ENCODE peak calls at places on chromosomes 13 and 19, in nine cellular contexts. I, M, P, O, Y, C, K, L and W are unnamed samples.

GRCh38 chr13:113599396-113599795 is 14.8 kb downstream of the TFDP1 start:
- DNase-seq in Y (peak), O (no peak), L (no peak), P (no peak), I (peak), C (peak), K (no peak), M (no peak), W (no peak)

GRCh38 chr19:575527-576506 is 3.4 kb downstream of the BSG start:
- DNase-seq in Y (no peak), M (no peak), L (no peak), C (peak), K (no peak), P (no peak), O (no peak), I (no peak), W (no peak)

GRCh38 chr19:35122687-35123551 is 7.3 kb downstream of the FXYD3 start:
- DNase-seq in C (no peak), I (no peak), M (no peak), Y (no peak), O (no peak), L (no peak), K (no peak), P (no peak), W (no peak)

GRCh38 chr19:48830088-48830487 is 6.2 kb downstream of the HSD17B14 start:
- DNase-seq in L (no peak), P (no peak), M (no peak), I (no peak), C (no peak), O (no peak), Y (no peak), K (no peak), W (no peak)

GRCh38 chr19:28039677-28040381 is 1173.1 kb downstream of the UQCRFS1 start:
- DNase-seq in L (no peak), M (no peak), I (no peak), P (no peak), O (no peak), K (no peak), C (no peak), Y (no peak), W (no peak)

GRCh38 chr19:16216744-16217670 is 19.3 kb downstream of the AP1M1 start:
- DNase-seq in I (peak), M (no peak), Y (no peak), K (no peak), O (no peak), C (no peak), P (no peak), L (no peak), W (no peak)

GRCh38 chr19:29263305-29264080 is 50.5 kb upstream of the UQCRFS1 start:
- DNase-seq in P (peak), K (peak), C (no peak), M (no peak), Y (no peak), O (peak), I (peak), L (peak), W (peak)

GRCh38 chr13:59373341-59373740 is 790.4 kb downstream of the DIAPH3 start:
- DNase-seq in L (no peak), K (no peak), O (no peak), Y (no peak), I (no peak), C (no peak), P (no peak), M (no peak), W (no peak)

GRCh38 chr13:48906200-48906599 is 69.5 kb upstream of the FNDC3A start:
- DNase-seq in K (no peak), M (no peak), P (no peak), Y (no peak), O (no peak), C (no peak), L (no peak), I (no peak), W (no peak)

GRCh38 chr13:34672631-34673030 is 269.4 kb upstream of the NBEA start:
- DNase-seq in P (no peak), C (no peak), I (no peak), L (no peak), Y (no peak), O (no peak), M (no peak), K (no peak), W (peak)

GRCh38 chr13:44726214-44726613 is 150.1 kb upstream of the TSC22D1 start:
- DNase-seq in I (no peak), L (no peak), P (no peak), Y (no peak), K (no peak), M (no peak), C (no peak), O (no peak), W (peak)

GRCh38 chr19:5873617-5874199 is 3.4 kb upstream of the FUT5 start:
- DNase-seq in L (no peak), O (no peak), I (no peak), K (no peak), Y (no peak), P (no peak), C (no peak), M (no peak), W (no peak)

GRCh38 chr19:32519023-32519422 is 62.0 kb upstream of the PDCD5 start:
- DNase-seq in M (no peak), I (no peak), L (no peak), O (no peak), C (no peak), K (no peak), P (no peak), Y (no peak), W (peak)